ENCODE peak calls at places on chromosomes 7 and 10, in six cellular contexts. One of them, this sample, is unnamed.

GRCh38 chr10:116521424-116522305 is 24.1 kb upstream of the PNLIP start:
- DNase-seq in naive thymus-derived CD8-positive, alpha-beta T cell: no peak
- DNase-seq in COR-L47: no peak
- DNase-seq in A673: peak
- DNase-seq in Kasumi-1: peak
- DNase-seq in cardiac muscle cell: peak
- DNase-seq in this sample: peak

GRCh38 chr10:104309980-104310978 is 28.0 kb downstream of the ITPRIP start:
- DNase-seq in naive thymus-derived CD8-positive, alpha-beta T cell: no peak
- DNase-seq in COR-L47: no peak
- DNase-seq in A673: no peak
- DNase-seq in Kasumi-1: no peak
- DNase-seq in cardiac muscle cell: no peak
- DNase-seq in this sample: no peak

GRCh38 chr7:115230882-115231508 is 309.1 kb downstream of the MDFIC start:
- DNase-seq in naive thymus-derived CD8-positive, alpha-beta T cell: no peak
- DNase-seq in COR-L47: peak
- DNase-seq in A673: peak
- DNase-seq in Kasumi-1: peak
- DNase-seq in cardiac muscle cell: peak
- DNase-seq in this sample: no peak

GRCh38 chr10:106900041-106900674 is 264.3 kb downstream of the SORCS1 start:
- DNase-seq in naive thymus-derived CD8-positive, alpha-beta T cell: no peak
- DNase-seq in COR-L47: no peak
- DNase-seq in A673: peak
- DNase-seq in Kasumi-1: no peak
- DNase-seq in cardiac muscle cell: no peak
- DNase-seq in this sample: no peak

GRCh38 chr10:43802988-43803696 is 154.5 kb upstream of the ZNF32 start:
- DNase-seq in naive thymus-derived CD8-positive, alpha-beta T cell: no peak
- DNase-seq in COR-L47: no peak
- DNase-seq in A673: no peak
- DNase-seq in Kasumi-1: no peak
- DNase-seq in cardiac muscle cell: no peak
- DNase-seq in this sample: peak

GRCh38 chr7:36615877-36616276 is 108.4 kb downstream of the AOAH start:
- DNase-seq in naive thymus-derived CD8-positive, alpha-beta T cell: no peak
- DNase-seq in COR-L47: peak
- DNase-seq in A673: no peak
- DNase-seq in Kasumi-1: no peak
- DNase-seq in cardiac muscle cell: no peak
- DNase-seq in this sample: peak

GRCh38 chr10:79947787-79948424 is 999 bp downstream of the SFTPD start:
- DNase-seq in naive thymus-derived CD8-positive, alpha-beta T cell: no peak
- DNase-seq in COR-L47: no peak
- DNase-seq in A673: no peak
- DNase-seq in Kasumi-1: no peak
- DNase-seq in cardiac muscle cell: no peak
- DNase-seq in this sample: peak

GRCh38 chr7:156578578-156578940 is 62.0 kb upstream of the RNF32 start:
- DNase-seq in naive thymus-derived CD8-positive, alpha-beta T cell: no peak
- DNase-seq in COR-L47: no peak
- DNase-seq in A673: no peak
- DNase-seq in Kasumi-1: no peak
- DNase-seq in cardiac muscle cell: no peak
- DNase-seq in this sample: peak

GRCh38 chr7:155935726-155936125 is 123.5 kb upstream of the SHH start:
- DNase-seq in naive thymus-derived CD8-positive, alpha-beta T cell: no peak
- DNase-seq in COR-L47: no peak
- DNase-seq in A673: no peak
- DNase-seq in Kasumi-1: no peak
- DNase-seq in cardiac muscle cell: no peak
- DNase-seq in this sample: peak

GRCh38 chr10:105146436-105146835 is 505.3 kb downstream of the SORCS3 start:
- DNase-seq in naive thymus-derived CD8-positive, alpha-beta T cell: no peak
- DNase-seq in COR-L47: no peak
- DNase-seq in A673: no peak
- DNase-seq in Kasumi-1: no peak
- DNase-seq in cardiac muscle cell: no peak
- DNase-seq in this sample: no peak

GRCh38 chr7:121504478-121504877 is 108.4 kb upstream of the FAM3C start:
- DNase-seq in naive thymus-derived CD8-positive, alpha-beta T cell: no peak
- DNase-seq in COR-L47: no peak
- DNase-seq in A673: peak
- DNase-seq in Kasumi-1: no peak
- DNase-seq in cardiac muscle cell: no peak
- DNase-seq in this sample: peak

GRCh38 chr10:782751-783648 is 93.5 kb upstream of the DIP2C start:
- DNase-seq in naive thymus-derived CD8-positive, alpha-beta T cell: no peak
- DNase-seq in COR-L47: no peak
- DNase-seq in A673: no peak
- DNase-seq in Kasumi-1: no peak
- DNase-seq in cardiac muscle cell: no peak
- DNase-seq in this sample: peak

GRCh38 chr10:12631216-12631615 is 281.9 kb downstream of the CAMK1D start:
- DNase-seq in naive thymus-derived CD8-positive, alpha-beta T cell: no peak
- DNase-seq in COR-L47: no peak
- DNase-seq in A673: peak
- DNase-seq in Kasumi-1: no peak
- DNase-seq in cardiac muscle cell: no peak
- DNase-seq in this sample: no peak

GRCh38 chr7:434891-435486 is 84.7 kb downstream of the PDGFA start:
- DNase-seq in naive thymus-derived CD8-positive, alpha-beta T cell: no peak
- DNase-seq in COR-L47: no peak
- DNase-seq in A673: no peak
- DNase-seq in Kasumi-1: no peak
- DNase-seq in cardiac muscle cell: no peak
- DNase-seq in this sample: peak

GRCh38 chr7:44264221-44264956 is 61.0 kb downstream of the CAMK2B start:
- DNase-seq in naive thymus-derived CD8-positive, alpha-beta T cell: no peak
- DNase-seq in COR-L47: peak
- DNase-seq in A673: no peak
- DNase-seq in Kasumi-1: no peak
- DNase-seq in cardiac muscle cell: no peak
- DNase-seq in this sample: no peak

GRCh38 chr10:42963302-42963701 is 113.6 kb upstream of the RET start:
- DNase-seq in naive thymus-derived CD8-positive, alpha-beta T cell: no peak
- DNase-seq in COR-L47: no peak
- DNase-seq in A673: no peak
- DNase-seq in Kasumi-1: peak
- DNase-seq in cardiac muscle cell: no peak
- DNase-seq in this sample: no peak

GRCh38 chr7:152899482-152900166 is 140.1 kb downstream of the ACTR3B start:
- DNase-seq in naive thymus-derived CD8-positive, alpha-beta T cell: no peak
- DNase-seq in COR-L47: no peak
- DNase-seq in A673: peak
- DNase-seq in Kasumi-1: no peak
- DNase-seq in cardiac muscle cell: no peak
- DNase-seq in this sample: no peak

GRCh38 chr10:3745582-3745981 is 39.4 kb downstream of the KLF6 start:
- DNase-seq in naive thymus-derived CD8-positive, alpha-beta T cell: no peak
- DNase-seq in COR-L47: peak
- DNase-seq in A673: peak
- DNase-seq in Kasumi-1: no peak
- DNase-seq in cardiac muscle cell: no peak
- DNase-seq in this sample: no peak

GRCh38 chr7:150373049-150373801 is 4.6 kb downstream of the REPIN1 start:
- DNase-seq in naive thymus-derived CD8-positive, alpha-beta T cell: no peak
- DNase-seq in COR-L47: no peak
- DNase-seq in A673: no peak
- DNase-seq in Kasumi-1: no peak
- DNase-seq in cardiac muscle cell: peak
- DNase-seq in this sample: peak

GRCh38 chr10:113820507-113820906 is 33.4 kb downstream of the DCLRE1A start:
- DNase-seq in naive thymus-derived CD8-positive, alpha-beta T cell: no peak
- DNase-seq in COR-L47: no peak
- DNase-seq in A673: no peak
- DNase-seq in Kasumi-1: no peak
- DNase-seq in cardiac muscle cell: peak
- DNase-seq in this sample: peak

GRCh38 chr10:2130906-2131305 is 393.6 kb upstream of the ADARB2 start:
- DNase-seq in naive thymus-derived CD8-positive, alpha-beta T cell: no peak
- DNase-seq in COR-L47: no peak
- DNase-seq in A673: no peak
- DNase-seq in Kasumi-1: no peak
- DNase-seq in cardiac muscle cell: no peak
- DNase-seq in this sample: no peak

This sample was measured in endodermal cell.